ENCODE peak calls at places on chromosome 18, in seven cellular contexts. One of them, this sample, is unnamed.

GRCh38 chr18:3037423-3037915 is 24.5 kb upstream of the LPIN2 start:
- DNase-seq in Karpas-422: no peak
- DNase-seq in CD4-positive, CD25-positive, alpha-beta regulatory T cell: peak
- DNase-seq in HCT116: peak
- DNase-seq in SK-N-SH: no peak
- DNase-seq in AG04450: peak
- DNase-seq in CD4-positive, alpha-beta memory T cell: no peak
- DNase-seq in this sample: no peak

GRCh38 chr18:44733069-44733753 is 52.5 kb downstream of the SETBP1 start:
- DNase-seq in CD4-positive, alpha-beta memory T cell: no peak
- DNase-seq in CD4-positive, CD25-positive, alpha-beta regulatory T cell: no peak
- DNase-seq in Karpas-422: no peak
- DNase-seq in AG04450: peak
- DNase-seq in SK-N-SH: no peak
- DNase-seq in HCT116: no peak
- DNase-seq in this sample: peak

GRCh38 chr18:49340446-49340845 is 120.0 kb downstream of the DYM start:
- DNase-seq in HCT116: no peak
- DNase-seq in Karpas-422: no peak
- DNase-seq in CD4-positive, CD25-positive, alpha-beta regulatory T cell: no peak
- DNase-seq in AG04450: no peak
- DNase-seq in CD4-positive, alpha-beta memory T cell: no peak
- DNase-seq in SK-N-SH: no peak
- DNase-seq in this sample: peak

GRCh38 chr18:22102948-22103663 is 66.3 kb upstream of the GATA6 start:
- DNase-seq in HCT116: no peak
- DNase-seq in Karpas-422: no peak
- DNase-seq in CD4-positive, CD25-positive, alpha-beta regulatory T cell: no peak
- DNase-seq in CD4-positive, alpha-beta memory T cell: no peak
- DNase-seq in SK-N-SH: no peak
- DNase-seq in AG04450: no peak
- DNase-seq in this sample: no peak

GRCh38 chr18:27763936-27764335 is 413.0 kb downstream of the CDH2 start:
- DNase-seq in CD4-positive, alpha-beta memory T cell: no peak
- DNase-seq in CD4-positive, CD25-positive, alpha-beta regulatory T cell: no peak
- DNase-seq in AG04450: no peak
- DNase-seq in Karpas-422: no peak
- DNase-seq in SK-N-SH: no peak
- DNase-seq in HCT116: no peak
- DNase-seq in this sample: no peak

GRCh38 chr18:59520569-59520968 is 161.5 kb upstream of the LMAN1 start:
- DNase-seq in CD4-positive, CD25-positive, alpha-beta regulatory T cell: no peak
- DNase-seq in SK-N-SH: no peak
- DNase-seq in HCT116: no peak
- DNase-seq in Karpas-422: no peak
- DNase-seq in AG04450: no peak
- DNase-seq in CD4-positive, alpha-beta memory T cell: no peak
- DNase-seq in this sample: no peak

GRCh38 chr18:40407913-40408312 is 1547.1 kb upstream of the PIK3C3 start:
- DNase-seq in CD4-positive, alpha-beta memory T cell: no peak
- DNase-seq in HCT116: no peak
- DNase-seq in SK-N-SH: no peak
- DNase-seq in AG04450: no peak
- DNase-seq in Karpas-422: no peak
- DNase-seq in CD4-positive, CD25-positive, alpha-beta regulatory T cell: no peak
- DNase-seq in this sample: peak

GRCh38 chr18:2627821-2628276 is 27.7 kb upstream of the SMCHD1 start:
- DNase-seq in CD4-positive, CD25-positive, alpha-beta regulatory T cell: peak
- DNase-seq in SK-N-SH: no peak
- DNase-seq in CD4-positive, alpha-beta memory T cell: no peak
- DNase-seq in HCT116: peak
- DNase-seq in Karpas-422: no peak
- DNase-seq in AG04450: no peak
- DNase-seq in this sample: no peak

GRCh38 chr18:48828713-48829442 is 121.9 kb downstream of the SMAD7 start:
- DNase-seq in CD4-positive, alpha-beta memory T cell: no peak
- DNase-seq in HCT116: no peak
- DNase-seq in CD4-positive, CD25-positive, alpha-beta regulatory T cell: no peak
- DNase-seq in AG04450: no peak
- DNase-seq in SK-N-SH: peak
- DNase-seq in Karpas-422: no peak
- DNase-seq in this sample: no peak

GRCh38 chr18:11581286-11581685 is 28.1 kb upstream of the SLC35G4 start:
- DNase-seq in SK-N-SH: no peak
- DNase-seq in AG04450: no peak
- DNase-seq in HCT116: no peak
- DNase-seq in CD4-positive, alpha-beta memory T cell: no peak
- DNase-seq in CD4-positive, CD25-positive, alpha-beta regulatory T cell: no peak
- DNase-seq in Karpas-422: no peak
- DNase-seq in this sample: no peak

GRCh38 chr18:79948719-79949411 is 2.6 kb downstream of the SLC66A2 start:
- DNase-seq in HCT116: no peak
- DNase-seq in CD4-positive, alpha-beta memory T cell: no peak
- DNase-seq in CD4-positive, CD25-positive, alpha-beta regulatory T cell: no peak
- DNase-seq in SK-N-SH: no peak
- DNase-seq in Karpas-422: no peak
- DNase-seq in AG04450: no peak
- DNase-seq in this sample: no peak

GRCh38 chr18:2515908-2516625 is 55.2 kb downstream of the METTL4 start:
- DNase-seq in SK-N-SH: no peak
- DNase-seq in CD4-positive, alpha-beta memory T cell: peak
- DNase-seq in AG04450: peak
- DNase-seq in CD4-positive, CD25-positive, alpha-beta regulatory T cell: peak
- DNase-seq in Karpas-422: no peak
- DNase-seq in HCT116: peak
- DNase-seq in this sample: peak

GRCh38 chr18:74789078-74789477 is 191.4 kb downstream of the ZNF407 start:
- DNase-seq in Karpas-422: no peak
- DNase-seq in AG04450: no peak
- DNase-seq in HCT116: no peak
- DNase-seq in CD4-positive, CD25-positive, alpha-beta regulatory T cell: no peak
- DNase-seq in CD4-positive, alpha-beta memory T cell: no peak
- DNase-seq in SK-N-SH: no peak
- DNase-seq in this sample: no peak

GRCh38 chr18:42114310-42114943 is 159.4 kb downstream of the PIK3C3 start:
- DNase-seq in CD4-positive, alpha-beta memory T cell: peak
- DNase-seq in HCT116: peak
- DNase-seq in AG04450: peak
- DNase-seq in CD4-positive, CD25-positive, alpha-beta regulatory T cell: peak
- DNase-seq in Karpas-422: peak
- DNase-seq in SK-N-SH: peak
- DNase-seq in this sample: peak

GRCh38 chr18:21509062-21509461 is 91.4 kb downstream of the ESCO1 start:
- DNase-seq in SK-N-SH: no peak
- DNase-seq in AG04450: no peak
- DNase-seq in CD4-positive, CD25-positive, alpha-beta regulatory T cell: no peak
- DNase-seq in HCT116: no peak
- DNase-seq in CD4-positive, alpha-beta memory T cell: no peak
- DNase-seq in Karpas-422: no peak
- DNase-seq in this sample: no peak

GRCh38 chr18:47547539-47548202 is 296.2 kb upstream of the SKOR2 start:
- DNase-seq in CD4-positive, CD25-positive, alpha-beta regulatory T cell: no peak
- DNase-seq in Karpas-422: no peak
- DNase-seq in AG04450: no peak
- DNase-seq in HCT116: no peak
- DNase-seq in CD4-positive, alpha-beta memory T cell: no peak
- DNase-seq in SK-N-SH: no peak
- DNase-seq in this sample: no peak

GRCh38 chr18:71336811-71337210 is 1048.0 kb downstream of the SOCS6 start:
- DNase-seq in HCT116: no peak
- DNase-seq in CD4-positive, CD25-positive, alpha-beta regulatory T cell: no peak
- DNase-seq in Karpas-422: no peak
- DNase-seq in AG04450: no peak
- DNase-seq in CD4-positive, alpha-beta memory T cell: no peak
- DNase-seq in SK-N-SH: no peak
- DNase-seq in this sample: no peak

DNA sequence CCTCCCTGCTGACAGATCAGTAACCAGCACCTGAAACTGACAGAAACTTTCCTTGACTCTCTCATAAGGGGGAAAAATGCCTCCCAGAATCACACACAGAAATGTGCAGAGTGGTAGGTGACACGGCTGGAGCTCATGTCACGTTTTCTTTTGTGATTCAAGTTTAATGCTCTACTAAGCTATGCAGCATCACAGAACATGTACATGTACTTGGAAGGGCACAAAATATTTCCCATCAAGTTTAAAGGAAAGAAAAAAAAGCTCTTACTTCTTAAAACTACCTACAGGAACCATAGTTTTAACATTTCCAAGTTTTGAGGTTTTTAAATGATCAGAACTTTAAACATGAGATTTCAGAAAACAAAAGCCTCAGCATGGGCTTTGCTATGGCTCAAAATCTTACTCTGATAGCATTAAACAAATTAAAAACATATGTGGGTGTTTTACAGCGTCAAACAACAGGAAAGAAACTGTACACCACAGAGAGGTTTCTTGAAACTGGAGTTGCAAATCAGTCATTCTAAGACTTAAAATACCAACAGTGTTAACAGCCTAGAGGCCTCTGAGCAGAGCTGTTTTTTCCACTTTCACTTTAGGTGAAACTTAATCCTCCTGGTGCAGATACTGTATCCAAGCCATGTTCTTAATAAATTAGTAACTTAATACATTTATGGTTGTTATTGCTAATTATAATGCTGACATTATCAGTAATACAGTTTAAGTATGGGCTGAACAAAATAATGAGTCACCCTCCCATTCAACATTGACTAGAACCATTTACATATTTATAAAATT is 30.1 kb downstream of the MBP start:
- DNase-seq in AG04450: peak
- DNase-seq in CD4-positive, alpha-beta memory T cell: peak
- DNase-seq in CD4-positive, CD25-positive, alpha-beta regulatory T cell: peak
- DNase-seq in SK-N-SH: peak
- DNase-seq in HCT116: no peak
- DNase-seq in Karpas-422: peak
- DNase-seq in this sample: peak
- H3K4me3 ChIP-seq in AG04450: peak
- H3K4me3 ChIP-seq in CD4-positive, alpha-beta memory T cell: peak
- H3K4me3 ChIP-seq in CD4-positive, CD25-positive, alpha-beta regulatory T cell: peak
- H3K4me3 ChIP-seq in SK-N-SH: peak
- H3K4me3 ChIP-seq in HCT116: peak
- H3K4me3 ChIP-seq in Karpas-422: peak
- H3K4me3 ChIP-seq in this sample: peak

GRCh38 chr18:32287873-32288272 is 98.0 kb downstream of the MEP1B start:
- DNase-seq in SK-N-SH: no peak
- DNase-seq in CD4-positive, alpha-beta memory T cell: no peak
- DNase-seq in Karpas-422: no peak
- DNase-seq in CD4-positive, CD25-positive, alpha-beta regulatory T cell: no peak
- DNase-seq in AG04450: no peak
- DNase-seq in HCT116: no peak
- DNase-seq in this sample: no peak

GRCh38 chr18:32284284-32284683 is 94.4 kb downstream of the MEP1B start:
- DNase-seq in Karpas-422: no peak
- DNase-seq in HCT116: no peak
- DNase-seq in CD4-positive, CD25-positive, alpha-beta regulatory T cell: no peak
- DNase-seq in CD4-positive, alpha-beta memory T cell: no peak
- DNase-seq in SK-N-SH: no peak
- DNase-seq in AG04450: no peak
- DNase-seq in this sample: no peak

GRCh38 chr18:32286749-32287148 is 96.9 kb downstream of the MEP1B start:
- DNase-seq in SK-N-SH: no peak
- DNase-seq in HCT116: no peak
- DNase-seq in CD4-positive, alpha-beta memory T cell: no peak
- DNase-seq in CD4-positive, CD25-positive, alpha-beta regulatory T cell: no peak
- DNase-seq in AG04450: no peak
- DNase-seq in Karpas-422: no peak
- DNase-seq in this sample: no peak

GRCh38 chr18:32289480-32290075 is 99.7 kb downstream of the MEP1B start:
- DNase-seq in CD4-positive, CD25-positive, alpha-beta regulatory T cell: peak
- DNase-seq in SK-N-SH: peak
- DNase-seq in HCT116: peak
- DNase-seq in AG04450: peak
- DNase-seq in CD4-positive, alpha-beta memory T cell: no peak
- DNase-seq in Karpas-422: peak
- DNase-seq in this sample: no peak

GRCh38 chr18:32287249-32287648 is 97.4 kb downstream of the MEP1B start:
- DNase-seq in AG04450: no peak
- DNase-seq in Karpas-422: no peak
- DNase-seq in SK-N-SH: no peak
- DNase-seq in HCT116: no peak
- DNase-seq in CD4-positive, CD25-positive, alpha-beta regulatory T cell: no peak
- DNase-seq in CD4-positive, alpha-beta memory T cell: no peak
- DNase-seq in this sample: no peak
- H3K4me3 ChIP-seq in AG04450: no peak
- H3K4me3 ChIP-seq in Karpas-422: no peak
- H3K4me3 ChIP-seq in SK-N-SH: no peak
- H3K4me3 ChIP-seq in HCT116: no peak
- H3K4me3 ChIP-seq in CD4-positive, CD25-positive, alpha-beta regulatory T cell: no peak
- H3K4me3 ChIP-seq in CD4-positive, alpha-beta memory T cell: no peak
- H3K4me3 ChIP-seq in this sample: no peak

GRCh38 chr18:13611616-13612110 is 114.7 kb downstream of the FAM210A start:
- DNase-seq in CD4-positive, alpha-beta memory T cell: no peak
- DNase-seq in SK-N-SH: peak
- DNase-seq in Karpas-422: no peak
- DNase-seq in AG04450: no peak
- DNase-seq in CD4-positive, CD25-positive, alpha-beta regulatory T cell: no peak
- DNase-seq in HCT116: no peak
- DNase-seq in this sample: no peak
- H3K4me3 ChIP-seq in CD4-positive, alpha-beta memory T cell: peak
- H3K4me3 ChIP-seq in SK-N-SH: peak
- H3K4me3 ChIP-seq in Karpas-422: peak
- H3K4me3 ChIP-seq in AG04450: no peak
- H3K4me3 ChIP-seq in CD4-positive, CD25-positive, alpha-beta regulatory T cell: peak
- H3K4me3 ChIP-seq in HCT116: no peak
- H3K4me3 ChIP-seq in this sample: peak

GRCh38 chr18:7750095-7750663 is 183.1 kb downstream of the PTPRM start:
- DNase-seq in AG04450: no peak
- DNase-seq in HCT116: no peak
- DNase-seq in CD4-positive, alpha-beta memory T cell: no peak
- DNase-seq in SK-N-SH: no peak
- DNase-seq in CD4-positive, CD25-positive, alpha-beta regulatory T cell: no peak
- DNase-seq in Karpas-422: no peak
- DNase-seq in this sample: no peak
- H3K4me3 ChIP-seq in AG04450: no peak
- H3K4me3 ChIP-seq in HCT116: no peak
- H3K4me3 ChIP-seq in CD4-positive, alpha-beta memory T cell: no peak
- H3K4me3 ChIP-seq in SK-N-SH: no peak
- H3K4me3 ChIP-seq in CD4-positive, CD25-positive, alpha-beta regulatory T cell: no peak
- H3K4me3 ChIP-seq in Karpas-422: no peak
- H3K4me3 ChIP-seq in this sample: no peak

GRCh38 chr18:56407631-56408030 is 230.8 kb downstream of the TXNL1 start:
- DNase-seq in CD4-positive, alpha-beta memory T cell: no peak
- DNase-seq in SK-N-SH: no peak
- DNase-seq in CD4-positive, CD25-positive, alpha-beta regulatory T cell: no peak
- DNase-seq in HCT116: no peak
- DNase-seq in AG04450: no peak
- DNase-seq in Karpas-422: no peak
- DNase-seq in this sample: no peak
- H3K4me3 ChIP-seq in CD4-positive, alpha-beta memory T cell: no peak
- H3K4me3 ChIP-seq in SK-N-SH: no peak
- H3K4me3 ChIP-seq in CD4-positive, CD25-positive, alpha-beta regulatory T cell: no peak
- H3K4me3 ChIP-seq in HCT116: no peak
- H3K4me3 ChIP-seq in AG04450: no peak
- H3K4me3 ChIP-seq in Karpas-422: no peak
- H3K4me3 ChIP-seq in this sample: no peak

GRCh38 chr18:35525795-35526475 is 28.2 kb upstream of the INO80C start:
- DNase-seq in HCT116: no peak
- DNase-seq in Karpas-422: no peak
- DNase-seq in AG04450: no peak
- DNase-seq in CD4-positive, CD25-positive, alpha-beta regulatory T cell: no peak
- DNase-seq in CD4-positive, alpha-beta memory T cell: no peak
- DNase-seq in SK-N-SH: no peak
- DNase-seq in this sample: no peak
- H3K4me3 ChIP-seq in HCT116: no peak
- H3K4me3 ChIP-seq in Karpas-422: no peak
- H3K4me3 ChIP-seq in AG04450: no peak
- H3K4me3 ChIP-seq in CD4-positive, CD25-positive, alpha-beta regulatory T cell: no peak
- H3K4me3 ChIP-seq in CD4-positive, alpha-beta memory T cell: no peak
- H3K4me3 ChIP-seq in SK-N-SH: no peak
- H3K4me3 ChIP-seq in this sample: no peak